ENCODE peak calls at places on chromosomes 11 and 22, in eight cellular contexts. R is lower leg skin; O is cardiac fibroblast; U is Caco-2; E is fibroblast of lung; Y is GM12865; Q is CD4-positive, alpha-beta T cell; V is neural crest cell. M is an unnamed sample.

GRCh38 chr11:72237112-72237931 is 6.7 kb downstream of the PHOX2A start:
- DNase-seq in R (no peak), O (no peak), U (no peak), E (no peak), Y (no peak), Q (no peak), V (no peak), M (no peak)

GRCh38 chr11:111793863-111794262 is 27.7 kb upstream of the PPP2R1B start:
- DNase-seq in R (no peak), O (peak), U (no peak), E (peak), Y (no peak), Q (no peak), V (no peak), M (no peak)

GRCh38 chr22:34055525-34056200 is 135.4 kb upstream of the LARGE1 start:
- DNase-seq in R (no peak), O (peak), U (peak), E (no peak), Y (peak), Q (no peak), V (peak), M (no peak)

GRCh38 chr11:45090607-45091006 is 55.8 kb upstream of the PRDM11 start:
- DNase-seq in R (no peak), O (no peak), U (no peak), E (no peak), Y (no peak), Q (no peak), V (no peak), M (no peak)

GRCh38 chr11:299081-299891 is at the start of gene IFITM5:
- DNase-seq in R (no peak), O (no peak), U (no peak), E (no peak), Y (no peak), Q (no peak), V (no peak), M (no peak)

GRCh38 chr22:20089977-20090729 is 10.1 kb downstream of the DGCR8 start:
- DNase-seq in R (no peak), O (peak), U (no peak), E (no peak), Y (no peak), Q (no peak), V (no peak), M (no peak)

GRCh38 chr11:37630866-37631265 is 1032.8 kb upstream of the RAG2 start:
- DNase-seq in R (no peak), O (no peak), U (no peak), E (no peak), Y (no peak), Q (no peak), V (no peak), M (no peak)

GRCh38 chr11:114149689-114150407 is 90.3 kb downstream of the ZBTB16 start:
- DNase-seq in R (no peak), O (peak), U (no peak), E (no peak), Y (no peak), Q (no peak), V (no peak), M (no peak)

GRCh38 chr11:118343981-118344521 is at the start of gene CD3G:
- DNase-seq in R (no peak), O (no peak), U (no peak), E (no peak), Y (no peak), Q (peak), V (no peak), M (peak)

GRCh38 chr11:848988-849824 is 6.6 kb downstream of the TSPAN4 start:
- DNase-seq in R (no peak), O (no peak), U (peak), E (no peak), Y (no peak), Q (no peak), V (peak), M (no peak)

GRCh38 chr11:117094776-117095175 is 3.5 kb downstream of the SIK3 start:
- DNase-seq in R (no peak), O (peak), U (no peak), E (peak), Y (no peak), Q (no peak), V (no peak), M (no peak)

GRCh38 chr22:29194269-29194668 is 11.4 kb upstream of the EMID1 start:
- DNase-seq in R (no peak), O (no peak), U (no peak), E (no peak), Y (no peak), Q (no peak), V (no peak), M (no peak)

GRCh38 chr11:33723238-33723881 is 12.9 kb downstream of the CD59 start:
- DNase-seq in R (peak), O (peak), U (no peak), E (peak), Y (no peak), Q (no peak), V (no peak), M (no peak)

GRCh38 chr11:3969613-3970012 is 114.1 kb downstream of the STIM1 start:
- DNase-seq in R (no peak), O (no peak), U (no peak), E (no peak), Y (peak), Q (no peak), V (no peak), M (no peak)

GRCh38 chr22:48449466-48450187 is 1378.0 kb downstream of the BRD1 start:
- DNase-seq in R (no peak), O (no peak), U (no peak), E (peak), Y (no peak), Q (no peak), V (no peak), M (no peak)

GRCh38 chr22:36853407-36854099 is 7.3 kb upstream of the NCF4 start:
- DNase-seq in R (peak), O (peak), U (peak), E (peak), Y (peak), Q (peak), V (peak), M (no peak)
- TF ChIP-seq CTCF in R (no peak), O (peak), U (peak), E (peak), Y (peak), Q (peak), V (peak), M (peak)

GRCh38 chr22:30279932-30280331 is 9.4 kb downstream of the CASTOR1 start:
- DNase-seq in R (no peak), O (no peak), U (no peak), E (no peak), Y (no peak), Q (no peak), V (no peak), M (no peak)

GRCh38 chr22:30279389-30279788 is 9.9 kb downstream of the CASTOR1 start:
- DNase-seq in R (no peak), O (no peak), U (no peak), E (no peak), Y (no peak), Q (no peak), V (no peak), M (no peak)

GRCh38 chr22:30282616-30283046 is 6.7 kb downstream of the CASTOR1 start:
- DNase-seq in R (no peak), O (no peak), U (no peak), E (no peak), Y (no peak), Q (no peak), V (no peak), M (no peak)

GRCh38 chr22:30277547-30278344 is 11.1 kb upstream of the OSM start:
- DNase-seq in R (no peak), O (peak), U (no peak), E (peak), Y (no peak), Q (no peak), V (no peak), M (no peak)

DNA sequence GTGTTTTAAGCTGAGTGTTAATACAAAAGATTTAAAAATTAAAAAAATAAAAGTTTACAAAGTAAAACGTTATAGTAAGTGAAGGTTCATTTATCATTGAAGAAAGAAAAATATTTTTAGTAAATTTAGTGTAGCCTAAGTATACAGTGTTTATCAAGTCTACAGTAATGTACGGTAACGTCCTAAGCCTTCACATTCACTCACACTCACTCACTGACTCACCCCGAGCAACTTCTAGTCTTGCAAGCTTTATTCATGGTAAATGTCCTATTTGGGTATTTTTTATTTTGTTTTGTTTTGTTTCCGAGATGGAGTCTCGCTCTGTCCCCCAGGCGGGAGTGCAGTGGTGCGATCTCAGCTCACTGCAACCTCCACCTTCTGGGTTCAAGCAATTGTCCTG is 8.8 kb downstream of the CASTOR1 start:
- DNase-seq in R (no peak), O (peak), U (no peak), E (peak), Y (no peak), Q (no peak), V (no peak), M (no peak)
- TF ChIP-seq CTCF in R (no peak), O (no peak), U (no peak), E (no peak), Y (no peak), Q (no peak), V (no peak), M (no peak)

GRCh38 chr22:46070722-46071450 is 79.4 kb upstream of the PPARA start:
- DNase-seq in R (no peak), O (peak), U (peak), E (peak), Y (peak), Q (no peak), V (no peak), M (no peak)
- TF ChIP-seq CTCF in R (no peak), O (no peak), U (no peak), E (no peak), Y (no peak), Q (no peak), V (no peak), M (no peak)

GRCh38 chr11:70542811-70543210 is 144.5 kb downstream of the CTTN start:
- DNase-seq in R (no peak), O (no peak), U (no peak), E (no peak), Y (no peak), Q (no peak), V (no peak), M (no peak)

GRCh38 chr11:70544774-70545625 is 146.7 kb downstream of the CTTN start:
- DNase-seq in R (no peak), O (no peak), U (no peak), E (peak), Y (no peak), Q (no peak), V (no peak), M (no peak)

GRCh38 chr11:70545626-70545945 is 147.3 kb downstream of the CTTN start:
- DNase-seq in R (no peak), O (no peak), U (no peak), E (peak), Y (no peak), Q (no peak), V (no peak), M (no peak)

GRCh38 chr11:70543611-70544010 is 145.3 kb downstream of the CTTN start:
- DNase-seq in R (no peak), O (no peak), U (no peak), E (no peak), Y (no peak), Q (no peak), V (no peak), M (no peak)

DNA sequence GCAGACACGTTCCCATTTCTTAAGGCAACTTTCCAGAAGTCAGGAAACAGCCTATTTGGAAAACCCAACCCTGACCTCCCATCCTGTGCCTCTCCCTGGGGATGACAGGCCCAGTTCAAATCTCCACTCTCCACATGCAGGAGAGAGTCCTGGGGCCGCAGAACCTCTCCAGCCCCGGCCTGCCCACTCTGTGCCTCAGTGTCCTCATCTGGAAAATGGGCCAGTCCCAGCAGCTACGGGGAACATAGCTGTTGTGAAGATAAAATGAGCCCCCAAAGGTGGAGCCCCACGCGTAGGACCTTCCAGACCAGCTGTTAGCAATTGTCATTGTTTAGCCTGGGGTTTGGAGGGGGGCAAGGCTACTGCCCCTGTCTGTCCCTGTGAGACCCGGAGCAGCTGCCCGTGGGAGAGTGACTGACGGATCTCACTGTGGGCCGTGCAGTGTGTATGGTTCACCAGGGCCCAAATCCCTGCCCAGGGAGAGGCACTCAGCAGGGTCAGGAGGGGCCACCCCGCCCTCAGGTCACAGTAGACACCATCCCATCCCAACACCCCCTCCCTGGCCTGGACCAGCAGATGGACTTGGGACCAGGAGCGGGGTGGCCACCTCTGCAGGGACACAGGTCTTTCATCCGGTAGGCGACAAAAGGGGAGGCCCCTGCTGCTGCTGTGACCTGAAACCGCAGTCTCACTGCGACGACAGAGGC is 145.9 kb downstream of the CTTN start:
- DNase-seq in R (no peak), O (no peak), U (no peak), E (no peak), Y (no peak), Q (no peak), V (no peak), M (no peak)
- TF ChIP-seq CTCF in R (no peak), O (no peak), U (no peak), E (no peak), Y (no peak), Q (no peak), V (no peak), M (no peak)